ENCODE peak calls at places on chromosomes 1 and 21, in seven cellular contexts. One of them, this sample, is unnamed.

GRCh38 chr1:34342334-34342733 is 165.6 kb downstream of the C1orf94 start:
- DNase-seq in activated CD4-positive, alpha-beta T cell treated with anti-CD3 and anti-CD28 coated beads for 36 hours: no peak
- DNase-seq in ACHN: no peak
- DNase-seq in NCI-H1092 treated with DMSO at 0.1 percent for 48 hours: peak
- DNase-seq in neural crest cell: no peak
- DNase-seq in iris pigment epithelial cell: no peak
- DNase-seq in left ventricle myocardium inferior: no peak
- DNase-seq in this sample: no peak

GRCh38 chr1:80202118-80202517 is 1195.6 kb upstream of the ADGRL4 start:
- DNase-seq in activated CD4-positive, alpha-beta T cell treated with anti-CD3 and anti-CD28 coated beads for 36 hours: no peak
- DNase-seq in ACHN: no peak
- DNase-seq in NCI-H1092 treated with DMSO at 0.1 percent for 48 hours: no peak
- DNase-seq in neural crest cell: no peak
- DNase-seq in iris pigment epithelial cell: no peak
- DNase-seq in left ventricle myocardium inferior: no peak
- DNase-seq in this sample: no peak

GRCh38 chr21:44483288-44484237 is 28.3 kb downstream of the LRRC3 start:
- DNase-seq in activated CD4-positive, alpha-beta T cell treated with anti-CD3 and anti-CD28 coated beads for 36 hours: no peak
- DNase-seq in ACHN: no peak
- DNase-seq in NCI-H1092 treated with DMSO at 0.1 percent for 48 hours: no peak
- DNase-seq in neural crest cell: no peak
- DNase-seq in iris pigment epithelial cell: no peak
- DNase-seq in left ventricle myocardium inferior: no peak
- DNase-seq in this sample: no peak

GRCh38 chr1:115219937-115220336 is 118.1 kb downstream of the NGF start:
- DNase-seq in activated CD4-positive, alpha-beta T cell treated with anti-CD3 and anti-CD28 coated beads for 36 hours: no peak
- DNase-seq in ACHN: no peak
- DNase-seq in NCI-H1092 treated with DMSO at 0.1 percent for 48 hours: no peak
- DNase-seq in neural crest cell: no peak
- DNase-seq in iris pigment epithelial cell: no peak
- DNase-seq in left ventricle myocardium inferior: peak
- DNase-seq in this sample: no peak

GRCh38 chr1:69203166-69203565 is 364.6 kb upstream of the LRRC7 start:
- DNase-seq in activated CD4-positive, alpha-beta T cell treated with anti-CD3 and anti-CD28 coated beads for 36 hours: no peak
- DNase-seq in ACHN: no peak
- DNase-seq in NCI-H1092 treated with DMSO at 0.1 percent for 48 hours: no peak
- DNase-seq in neural crest cell: no peak
- DNase-seq in iris pigment epithelial cell: no peak
- DNase-seq in left ventricle myocardium inferior: no peak
- DNase-seq in this sample: no peak

GRCh38 chr1:218069180-218069579 is 215.9 kb upstream of the RRP15 start:
- DNase-seq in activated CD4-positive, alpha-beta T cell treated with anti-CD3 and anti-CD28 coated beads for 36 hours: no peak
- DNase-seq in ACHN: no peak
- DNase-seq in NCI-H1092 treated with DMSO at 0.1 percent for 48 hours: no peak
- DNase-seq in neural crest cell: no peak
- DNase-seq in iris pigment epithelial cell: no peak
- DNase-seq in left ventricle myocardium inferior: no peak
- DNase-seq in this sample: no peak

GRCh38 chr1:245673920-245674414 is 519.2 kb downstream of the KIF26B start:
- DNase-seq in activated CD4-positive, alpha-beta T cell treated with anti-CD3 and anti-CD28 coated beads for 36 hours: no peak
- DNase-seq in ACHN: no peak
- DNase-seq in NCI-H1092 treated with DMSO at 0.1 percent for 48 hours: no peak
- DNase-seq in neural crest cell: no peak
- DNase-seq in iris pigment epithelial cell: peak
- DNase-seq in left ventricle myocardium inferior: no peak
- DNase-seq in this sample: no peak

GRCh38 chr1:169745015-169745861 is 11.4 kb upstream of the SELE start:
- DNase-seq in activated CD4-positive, alpha-beta T cell treated with anti-CD3 and anti-CD28 coated beads for 36 hours: no peak
- DNase-seq in ACHN: no peak
- DNase-seq in NCI-H1092 treated with DMSO at 0.1 percent for 48 hours: no peak
- DNase-seq in neural crest cell: no peak
- DNase-seq in iris pigment epithelial cell: peak
- DNase-seq in left ventricle myocardium inferior: no peak
- DNase-seq in this sample: no peak

GRCh38 chr1:55714230-55714629 is 499.1 kb upstream of the USP24 start:
- DNase-seq in activated CD4-positive, alpha-beta T cell treated with anti-CD3 and anti-CD28 coated beads for 36 hours: no peak
- DNase-seq in ACHN: no peak
- DNase-seq in NCI-H1092 treated with DMSO at 0.1 percent for 48 hours: no peak
- DNase-seq in neural crest cell: no peak
- DNase-seq in iris pigment epithelial cell: no peak
- DNase-seq in left ventricle myocardium inferior: no peak
- DNase-seq in this sample: no peak

GRCh38 chr1:91714867-91715381 is 171.0 kb downstream of the TGFBR3 start:
- DNase-seq in activated CD4-positive, alpha-beta T cell treated with anti-CD3 and anti-CD28 coated beads for 36 hours: no peak
- DNase-seq in ACHN: no peak
- DNase-seq in NCI-H1092 treated with DMSO at 0.1 percent for 48 hours: no peak
- DNase-seq in neural crest cell: no peak
- DNase-seq in iris pigment epithelial cell: no peak
- DNase-seq in left ventricle myocardium inferior: no peak
- DNase-seq in this sample: no peak

GRCh38 chr1:201170533-201171062 is 16.3 kb upstream of the TMEM9 start:
- DNase-seq in activated CD4-positive, alpha-beta T cell treated with anti-CD3 and anti-CD28 coated beads for 36 hours: peak
- DNase-seq in ACHN: peak
- DNase-seq in NCI-H1092 treated with DMSO at 0.1 percent for 48 hours: peak
- DNase-seq in neural crest cell: peak
- DNase-seq in iris pigment epithelial cell: peak
- DNase-seq in left ventricle myocardium inferior: peak
- DNase-seq in this sample: peak

GRCh38 chr1:192342842-192343241 is 26.1 kb downstream of the RGS21 start:
- DNase-seq in activated CD4-positive, alpha-beta T cell treated with anti-CD3 and anti-CD28 coated beads for 36 hours: no peak
- DNase-seq in ACHN: no peak
- DNase-seq in NCI-H1092 treated with DMSO at 0.1 percent for 48 hours: no peak
- DNase-seq in neural crest cell: no peak
- DNase-seq in iris pigment epithelial cell: no peak
- DNase-seq in left ventricle myocardium inferior: no peak
- DNase-seq in this sample: no peak

GRCh38 chr21:42279888-42280287 is 35.3 kb downstream of the TFF3 start:
- DNase-seq in activated CD4-positive, alpha-beta T cell treated with anti-CD3 and anti-CD28 coated beads for 36 hours: no peak
- DNase-seq in ACHN: no peak
- DNase-seq in NCI-H1092 treated with DMSO at 0.1 percent for 48 hours: no peak
- DNase-seq in neural crest cell: no peak
- DNase-seq in iris pigment epithelial cell: no peak
- DNase-seq in left ventricle myocardium inferior: no peak
- DNase-seq in this sample: no peak

GRCh38 chr1:186442651-186443114 is 18.2 kb downstream of the PDC start:
- DNase-seq in activated CD4-positive, alpha-beta T cell treated with anti-CD3 and anti-CD28 coated beads for 36 hours: no peak
- DNase-seq in ACHN: no peak
- DNase-seq in NCI-H1092 treated with DMSO at 0.1 percent for 48 hours: no peak
- DNase-seq in neural crest cell: no peak
- DNase-seq in iris pigment epithelial cell: peak
- DNase-seq in left ventricle myocardium inferior: no peak
- DNase-seq in this sample: no peak

GRCh38 chr1:106995970-106996369 is 60.5 kb upstream of the PRMT6 start:
- DNase-seq in activated CD4-positive, alpha-beta T cell treated with anti-CD3 and anti-CD28 coated beads for 36 hours: no peak
- DNase-seq in ACHN: no peak
- DNase-seq in NCI-H1092 treated with DMSO at 0.1 percent for 48 hours: no peak
- DNase-seq in neural crest cell: no peak
- DNase-seq in iris pigment epithelial cell: no peak
- DNase-seq in left ventricle myocardium inferior: no peak
- DNase-seq in this sample: no peak

GRCh38 chr1:23099171-23099536 is 69.5 kb downstream of the LUZP1 start:
- DNase-seq in activated CD4-positive, alpha-beta T cell treated with anti-CD3 and anti-CD28 coated beads for 36 hours: no peak
- DNase-seq in ACHN: no peak
- DNase-seq in NCI-H1092 treated with DMSO at 0.1 percent for 48 hours: no peak
- DNase-seq in neural crest cell: no peak
- DNase-seq in iris pigment epithelial cell: no peak
- DNase-seq in left ventricle myocardium inferior: no peak
- DNase-seq in this sample: no peak

GRCh38 chr1:197619008-197619640 is 156.2 kb downstream of the DENND1B start:
- DNase-seq in activated CD4-positive, alpha-beta T cell treated with anti-CD3 and anti-CD28 coated beads for 36 hours: no peak
- DNase-seq in ACHN: peak
- DNase-seq in NCI-H1092 treated with DMSO at 0.1 percent for 48 hours: peak
- DNase-seq in neural crest cell: no peak
- DNase-seq in iris pigment epithelial cell: peak
- DNase-seq in left ventricle myocardium inferior: no peak
- DNase-seq in this sample: no peak

GRCh38 chr21:36209626-36210171 is 53.1 kb downstream of the DOP1B start:
- DNase-seq in activated CD4-positive, alpha-beta T cell treated with anti-CD3 and anti-CD28 coated beads for 36 hours: peak
- DNase-seq in ACHN: peak
- DNase-seq in NCI-H1092 treated with DMSO at 0.1 percent for 48 hours: peak
- DNase-seq in neural crest cell: no peak
- DNase-seq in iris pigment epithelial cell: peak
- DNase-seq in left ventricle myocardium inferior: no peak
- DNase-seq in this sample: no peak

This sample was measured in progenitor cell of endocrine pancreas.